ENCODE peak calls at places on chromosome 7, in four cellular contexts. C is RKO, N is body of pancreas, W is DND-41. E is an unnamed sample.

GRCh38 chr7:107210400-107210799 is 41.6 kb downstream of the HBP1 start:
- DNase-seq in C (no peak), N (no peak), W (no peak), E (no peak)

GRCh38 chr7:140564643-140565042 is 76.0 kb downstream of the DENND2A start:
- DNase-seq in C (no peak), N (no peak), W (no peak), E (no peak)

GRCh38 chr7:42170724-42171123 is 66.3 kb downstream of the GLI3 start:
- DNase-seq in C (no peak), N (no peak), W (no peak), E (peak)

GRCh38 chr7:149226840-149227494 is 12.5 kb upstream of the ZNF212 start:
- DNase-seq in C (no peak), N (no peak), W (no peak), E (no peak)

GRCh38 chr7:130024390-130024789 is 26.8 kb downstream of the ZC3HC1 start:
- DNase-seq in C (peak), N (no peak), W (no peak), E (peak)

GRCh38 chr7:101691822-101692384 is 62.8 kb upstream of the MYL10 start:
- DNase-seq in C (no peak), N (no peak), W (no peak), E (no peak)

GRCh38 chr7:20199015-20199737 is 18.0 kb downstream of the MACC1 start:
- DNase-seq in C (peak), N (peak), W (no peak), E (peak)

GRCh38 chr7:58316-58715 is 134.1 kb upstream of the FAM20C start:
- DNase-seq in C (no peak), N (no peak), W (no peak), E (no peak)

GRCh38 chr7:77262311-77262710 is 62.7 kb upstream of the FGL2 start:
- DNase-seq in C (no peak), N (no peak), W (no peak), E (no peak)

GRCh38 chr7:151233111-151233701 is 923 bp downstream of the CHPF2 start:
- DNase-seq in C (peak), N (peak), W (peak), E (peak)

GRCh38 chr7:98133181-98133580 is 26.5 kb downstream of the LMTK2 start:
- DNase-seq in C (no peak), N (no peak), W (peak), E (no peak)

GRCh38 chr7:44281811-44282600 is 43.4 kb downstream of the CAMK2B start:
- DNase-seq in C (no peak), N (no peak), W (no peak), E (no peak)

GRCh38 chr7:66894463-66895080 is 26.5 kb upstream of the TMEM248 start:
- DNase-seq in C (peak), N (no peak), W (peak), E (peak)

GRCh38 chr7:46089281-46089680 is 168.2 kb upstream of the IGFBP3 start:
- DNase-seq in C (no peak), N (no peak), W (no peak), E (peak)

GRCh38 chr7:134905375-134905774 is 80.9 kb upstream of the AGBL3 start:
- DNase-seq in C (peak), N (peak), W (no peak), E (peak)

GRCh38 chr7:108158766-108159165 is 28.6 kb upstream of the LAMB4 start:
- DNase-seq in C (no peak), N (no peak), W (no peak), E (no peak)

GRCh38 chr7:116984917-116985316 is 31.6 kb downstream of the ST7 start:
- DNase-seq in C (peak), N (no peak), W (no peak), E (no peak)

GRCh38 chr7:19701471-19701870 is 7.4 kb downstream of the POLR1F start:
- DNase-seq in C (no peak), N (no peak), W (no peak), E (no peak)

GRCh38 chr7:26646666-26647065 is 217.7 kb downstream of the SKAP2 start:
- DNase-seq in C (no peak), N (no peak), W (no peak), E (peak)

GRCh38 chr7:135111379-135111778 is 36.5 kb upstream of the TMEM140 start:
- DNase-seq in C (no peak), N (no peak), W (no peak), E (no peak)

GRCh38 chr7:4693152-4693551 is 11.1 kb downstream of the FOXK1 start:
- DNase-seq in C (no peak), N (no peak), W (no peak), E (no peak)

GRCh38 chr7:141906285-141906684 is 9.9 kb upstream of the OR9A4 start:
- DNase-seq in C (peak), N (no peak), W (no peak), E (no peak)

GRCh38 chr7:123657304-123657685 is 1.6 kb downstream of the LMOD2 start:
- DNase-seq in C (no peak), N (no peak), W (no peak), E (no peak)

GRCh38 chr7:128781126-128781525 is 5.5 kb upstream of the OPN1SW start:
- DNase-seq in C (no peak), N (no peak), W (no peak), E (no peak)

GRCh38 chr7:2478387-2478760 is 2.2 kb upstream of the GRIFIN start:
- DNase-seq in C (peak), N (peak), W (no peak), E (no peak)

GRCh38 chr7:140640727-140641531 is at the start of gene DENND2A:
- DNase-seq in C (no peak), N (peak), W (no peak), E (no peak)

GRCh38 chr7:155749578-155749977 is 62.7 kb downstream of the SHH start:
- DNase-seq in C (no peak), N (no peak), W (no peak), E (no peak)

GRCh38 chr7:79434098-79434497 is 19.4 kb downstream of the MAGI2 start:
- DNase-seq in C (peak), N (no peak), W (no peak), E (peak)

GRCh38 chr7:7099584-7100014 is 82.7 kb upstream of the C1GALT1 start:
- DNase-seq in C (peak), N (peak), W (no peak), E (peak)

GRCh38 chr7:158648168-158648567 is 56.4 kb downstream of the NCAPG2 start:
- DNase-seq in C (no peak), N (no peak), W (no peak), E (no peak)

GRCh38 chr7:25735674-25736242 is 416.2 kb upstream of the NFE2L3 start:
- DNase-seq in C (no peak), N (no peak), W (no peak), E (no peak)

GRCh38 chr7:112202819-112203218 is 3.4 kb downstream of the DOCK4 start:
- DNase-seq in C (no peak), N (peak), W (peak), E (no peak)

GRCh38 chr7:92641921-92642511 is 51.8 kb upstream of the FAM133B start:
- DNase-seq in C (peak), N (no peak), W (peak), E (peak)

GRCh38 chr7:97971990-97972943 is 17.7 kb downstream of the OCM2 start:
- DNase-seq in C (peak), N (peak), W (peak), E (peak)

GRCh38 chr7:138876326-138876725 is 78.3 kb upstream of the ATP6V0A4 start:
- DNase-seq in C (no peak), N (no peak), W (no peak), E (peak)

E was measured in NCI-H226.